ENCODE peak calls at places on chromosomes 13 and 19, in nine cellular contexts. One of them, this sample, is unnamed.

GRCh38 chr19:18932216-18932841 is 8.7 kb downstream of the HOMER3 start:
- DNase-seq in body of pancreas: peak; percentile 71
- DNase-seq in ovary: peak; percentile 86
- DNase-seq in sigmoid colon: peak; percentile 87
- DNase-seq in suprapubic skin: peak; percentile 91
- DNase-seq in esophagus squamous epithelium: no peak
- DNase-seq in heart left ventricle: peak; percentile 75
- DNase-seq in tibial nerve: peak; percentile 73
- DNase-seq in uterus: peak; percentile 75
- DNase-seq in this sample: peak; percentile 61

GRCh38 chr13:102569488-102569887 is 27.3 kb upstream of the TPP2 start:
- DNase-seq in suprapubic skin: no peak
- DNase-seq in ovary: no peak
- DNase-seq in heart left ventricle: no peak
- DNase-seq in tibial nerve: no peak
- DNase-seq in esophagus squamous epithelium: no peak
- DNase-seq in body of pancreas: no peak
- DNase-seq in uterus: no peak
- DNase-seq in sigmoid colon: no peak
- DNase-seq in this sample: no peak

GRCh38 chr13:49399801-49400472 is 43.9 kb downstream of the CAB39L start:
- DNase-seq in tibial nerve: no peak
- DNase-seq in body of pancreas: peak; percentile 4
- DNase-seq in ovary: no peak
- DNase-seq in esophagus squamous epithelium: no peak
- DNase-seq in sigmoid colon: no peak
- DNase-seq in uterus: no peak
- DNase-seq in heart left ventricle: no peak
- DNase-seq in suprapubic skin: no peak
- DNase-seq in this sample: no peak

GRCh38 chr19:49930483-49931011 is 1.2 kb upstream of the NUP62 start:
- DNase-seq in heart left ventricle: peak; percentile 62
- DNase-seq in uterus: peak; percentile 57
- DNase-seq in tibial nerve: peak; percentile 21
- DNase-seq in body of pancreas: no peak
- DNase-seq in ovary: peak; percentile 78
- DNase-seq in suprapubic skin: no peak
- DNase-seq in esophagus squamous epithelium: no peak
- DNase-seq in sigmoid colon: no peak
- DNase-seq in this sample: no peak

GRCh38 chr19:46021531-46022041 is 1.3 kb downstream of the PGLYRP1 start:
- DNase-seq in ovary: no peak
- DNase-seq in heart left ventricle: no peak
- DNase-seq in body of pancreas: no peak
- DNase-seq in tibial nerve: no peak
- DNase-seq in sigmoid colon: peak; percentile 42
- DNase-seq in esophagus squamous epithelium: no peak
- DNase-seq in uterus: no peak
- DNase-seq in suprapubic skin: peak; percentile 77
- DNase-seq in this sample: no peak

GRCh38 chr19:18763674-18764590 is 27.2 kb downstream of the COMP start:
- DNase-seq in esophagus squamous epithelium: no peak
- DNase-seq in body of pancreas: no peak
- DNase-seq in tibial nerve: no peak
- DNase-seq in heart left ventricle: no peak
- DNase-seq in ovary: no peak
- DNase-seq in uterus: no peak
- DNase-seq in suprapubic skin: no peak
- DNase-seq in sigmoid colon: no peak
- DNase-seq in this sample: peak; percentile 91

GRCh38 chr19:4326837-4327251 is 11.8 kb downstream of the STAP2 start:
- DNase-seq in sigmoid colon: no peak
- DNase-seq in tibial nerve: no peak
- DNase-seq in body of pancreas: no peak
- DNase-seq in suprapubic skin: no peak
- DNase-seq in heart left ventricle: no peak
- DNase-seq in ovary: peak; percentile 67
- DNase-seq in uterus: no peak
- DNase-seq in esophagus squamous epithelium: no peak
- DNase-seq in this sample: no peak

GRCh38 chr13:73602295-73602694 is 531.9 kb downstream of the KLF12 start:
- DNase-seq in uterus: no peak
- DNase-seq in tibial nerve: no peak
- DNase-seq in body of pancreas: no peak
- DNase-seq in suprapubic skin: no peak
- DNase-seq in esophagus squamous epithelium: no peak
- DNase-seq in ovary: no peak
- DNase-seq in sigmoid colon: no peak
- DNase-seq in heart left ventricle: no peak
- DNase-seq in this sample: no peak

GRCh38 chr13:91359071-91359470 is 11.6 kb downstream of the MIR17HG start:
- DNase-seq in suprapubic skin: no peak
- DNase-seq in tibial nerve: no peak
- DNase-seq in sigmoid colon: no peak
- DNase-seq in heart left ventricle: no peak
- DNase-seq in body of pancreas: no peak
- DNase-seq in uterus: no peak
- DNase-seq in esophagus squamous epithelium: no peak
- DNase-seq in ovary: no peak
- DNase-seq in this sample: no peak

GRCh38 chr13:91356919-91357612 is 9.6 kb downstream of the MIR17HG start:
- DNase-seq in sigmoid colon: no peak
- DNase-seq in tibial nerve: no peak
- DNase-seq in heart left ventricle: no peak
- DNase-seq in ovary: no peak
- DNase-seq in suprapubic skin: no peak
- DNase-seq in uterus: no peak
- DNase-seq in esophagus squamous epithelium: no peak
- DNase-seq in body of pancreas: no peak
- DNase-seq in this sample: no peak

GRCh38 chr13:91359566-91359965 is 12.1 kb downstream of the MIR17HG start:
- DNase-seq in tibial nerve: no peak
- DNase-seq in ovary: no peak
- DNase-seq in heart left ventricle: no peak
- DNase-seq in body of pancreas: no peak
- DNase-seq in esophagus squamous epithelium: no peak
- DNase-seq in sigmoid colon: no peak
- DNase-seq in suprapubic skin: no peak
- DNase-seq in uterus: no peak
- DNase-seq in this sample: no peak

GRCh38 chr13:91357613-91358383 is 10.3 kb downstream of the MIR17HG start:
- DNase-seq in uterus: no peak
- DNase-seq in suprapubic skin: no peak
- DNase-seq in heart left ventricle: no peak
- DNase-seq in esophagus squamous epithelium: no peak
- DNase-seq in ovary: no peak
- DNase-seq in tibial nerve: no peak
- DNase-seq in body of pancreas: no peak
- DNase-seq in sigmoid colon: no peak
- DNase-seq in this sample: no peak

GRCh38 chr13:91358384-91358776 is 10.9 kb downstream of the MIR17HG start:
- DNase-seq in suprapubic skin: no peak
- DNase-seq in uterus: no peak
- DNase-seq in sigmoid colon: no peak
- DNase-seq in ovary: no peak
- DNase-seq in tibial nerve: no peak
- DNase-seq in heart left ventricle: no peak
- DNase-seq in body of pancreas: no peak
- DNase-seq in esophagus squamous epithelium: no peak
- DNase-seq in this sample: no peak
- TF ChIP-seq POLR2A in suprapubic skin: no peak
- TF ChIP-seq POLR2A in uterus: no peak
- TF ChIP-seq POLR2A in sigmoid colon: no peak
- TF ChIP-seq POLR2A in ovary: no peak
- TF ChIP-seq POLR2A in tibial nerve: no peak
- TF ChIP-seq POLR2A in heart left ventricle: no peak
- TF ChIP-seq POLR2A in body of pancreas: no peak
- TF ChIP-seq POLR2A in esophagus squamous epithelium: no peak
- TF ChIP-seq POLR2A in this sample: no peak

DNA sequence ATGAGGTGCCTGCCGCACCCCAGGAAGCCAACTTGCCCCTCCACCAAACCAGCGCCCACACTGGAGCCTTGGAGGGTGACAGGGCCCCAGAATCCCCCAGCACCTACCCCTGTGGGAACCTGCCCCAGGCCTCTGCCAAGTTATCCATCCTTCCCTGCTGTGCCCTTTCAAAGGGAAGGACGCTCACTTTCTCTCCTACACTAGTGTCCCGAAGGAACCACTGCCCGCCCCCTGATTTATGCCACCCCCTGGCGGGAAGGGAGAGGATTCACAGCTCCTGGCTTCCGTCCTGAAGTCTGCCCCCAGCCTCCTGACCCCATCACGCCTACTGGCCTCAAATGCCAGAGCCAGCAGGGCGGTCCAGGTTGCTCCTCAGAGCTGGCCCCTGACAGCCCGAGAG is 1.4 kb downstream of the EVI5L start:
- DNase-seq in body of pancreas: no peak
- DNase-seq in tibial nerve: no peak
- DNase-seq in esophagus squamous epithelium: no peak
- DNase-seq in sigmoid colon: no peak
- DNase-seq in suprapubic skin: no peak
- DNase-seq in ovary: peak; percentile 47
- DNase-seq in uterus: no peak
- DNase-seq in heart left ventricle: no peak
- DNase-seq in this sample: no peak
- TF ChIP-seq CTCF in body of pancreas: no peak
- TF ChIP-seq CTCF in tibial nerve: no peak
- TF ChIP-seq CTCF in esophagus squamous epithelium: no peak
- TF ChIP-seq CTCF in sigmoid colon: no peak
- TF ChIP-seq CTCF in suprapubic skin: peak; percentile 11
- TF ChIP-seq CTCF in ovary: no peak
- TF ChIP-seq CTCF in uterus: no peak
- TF ChIP-seq CTCF in heart left ventricle: no peak
- TF ChIP-seq CTCF in this sample: no peak

GRCh38 chr19:37370880-37371661 is at the start of gene ZNF527:
- DNase-seq in ovary: peak; percentile 97
- DNase-seq in uterus: peak; percentile 95
- DNase-seq in esophagus squamous epithelium: peak; percentile 89
- DNase-seq in heart left ventricle: peak; percentile 98
- DNase-seq in sigmoid colon: peak; percentile 98
- DNase-seq in body of pancreas: peak; percentile 97
- DNase-seq in suprapubic skin: peak; percentile 97
- DNase-seq in tibial nerve: peak; percentile 93
- DNase-seq in this sample: peak; percentile 99
- TF ChIP-seq POLR2A in ovary: peak; percentile 56
- TF ChIP-seq POLR2A in uterus: peak; percentile 84
- TF ChIP-seq POLR2A in esophagus squamous epithelium: peak; percentile 75
- TF ChIP-seq POLR2A in heart left ventricle: peak; percentile 40
- TF ChIP-seq POLR2A in sigmoid colon: no peak
- TF ChIP-seq POLR2A in body of pancreas: peak; percentile 79
- TF ChIP-seq POLR2A in suprapubic skin: no peak
- TF ChIP-seq POLR2A in tibial nerve: peak; percentile 73
- TF ChIP-seq POLR2A in this sample: no peak

GRCh38 chr19:35663981-35664380 is 2.3 kb upstream of the UPK1A start:
- DNase-seq in heart left ventricle: no peak
- DNase-seq in suprapubic skin: no peak
- DNase-seq in uterus: no peak
- DNase-seq in ovary: no peak
- DNase-seq in esophagus squamous epithelium: no peak
- DNase-seq in tibial nerve: no peak
- DNase-seq in body of pancreas: no peak
- DNase-seq in sigmoid colon: no peak
- DNase-seq in this sample: no peak

GRCh38 chr19:35661995-35662340 is 4.3 kb upstream of the UPK1A start:
- DNase-seq in esophagus squamous epithelium: no peak
- DNase-seq in tibial nerve: no peak
- DNase-seq in heart left ventricle: no peak
- DNase-seq in sigmoid colon: no peak
- DNase-seq in body of pancreas: no peak
- DNase-seq in uterus: no peak
- DNase-seq in suprapubic skin: no peak
- DNase-seq in ovary: no peak
- DNase-seq in this sample: no peak

GRCh38 chr19:35655600-35655999 is 7.5 kb downstream of the COX6B1 start:
- DNase-seq in suprapubic skin: no peak
- DNase-seq in esophagus squamous epithelium: no peak
- DNase-seq in ovary: no peak
- DNase-seq in body of pancreas: no peak
- DNase-seq in sigmoid colon: no peak
- DNase-seq in uterus: no peak
- DNase-seq in tibial nerve: no peak
- DNase-seq in heart left ventricle: no peak
- DNase-seq in this sample: no peak

GRCh38 chr19:35656700-35657099 is 8.6 kb downstream of the COX6B1 start:
- DNase-seq in esophagus squamous epithelium: no peak
- DNase-seq in suprapubic skin: no peak
- DNase-seq in uterus: no peak
- DNase-seq in sigmoid colon: peak; percentile 14
- DNase-seq in body of pancreas: no peak
- DNase-seq in tibial nerve: no peak
- DNase-seq in ovary: no peak
- DNase-seq in heart left ventricle: no peak
- DNase-seq in this sample: no peak

GRCh38 chr19:35657904-35658700 is 8.2 kb upstream of the UPK1A start:
- DNase-seq in suprapubic skin: no peak
- DNase-seq in tibial nerve: no peak
- DNase-seq in uterus: no peak
- DNase-seq in body of pancreas: no peak
- DNase-seq in heart left ventricle: no peak
- DNase-seq in ovary: no peak
- DNase-seq in sigmoid colon: no peak
- DNase-seq in esophagus squamous epithelium: no peak
- DNase-seq in this sample: no peak
- TF ChIP-seq CTCF in suprapubic skin: no peak
- TF ChIP-seq CTCF in tibial nerve: no peak
- TF ChIP-seq CTCF in uterus: no peak
- TF ChIP-seq CTCF in body of pancreas: no peak
- TF ChIP-seq CTCF in heart left ventricle: no peak
- TF ChIP-seq CTCF in ovary: no peak
- TF ChIP-seq CTCF in sigmoid colon: no peak
- TF ChIP-seq CTCF in esophagus squamous epithelium: no peak
- TF ChIP-seq CTCF in this sample: no peak

DNA sequence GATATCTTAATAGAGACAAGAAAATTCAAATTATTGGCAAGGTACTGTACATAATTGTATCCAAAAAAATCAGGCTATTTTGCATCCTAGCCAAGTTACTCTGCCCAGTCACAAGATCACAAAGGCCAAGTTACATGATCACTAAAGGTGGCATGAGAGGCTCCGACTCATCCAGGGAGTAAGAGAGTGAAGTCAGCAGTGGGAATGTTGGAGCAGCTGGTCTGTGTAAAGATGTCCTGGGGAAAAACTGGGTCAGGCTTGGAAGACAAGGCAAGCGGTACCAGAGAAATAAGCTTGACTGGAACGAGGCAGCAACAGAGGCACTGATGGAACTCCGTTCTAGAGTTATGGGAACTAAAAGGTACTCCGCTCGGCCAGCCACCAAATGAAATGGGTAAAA is 50.2 kb upstream of the PSG2 start:
- DNase-seq in uterus: no peak
- DNase-seq in esophagus squamous epithelium: no peak
- DNase-seq in tibial nerve: no peak
- DNase-seq in sigmoid colon: no peak
- DNase-seq in heart left ventricle: no peak
- DNase-seq in suprapubic skin: no peak
- DNase-seq in ovary: no peak
- DNase-seq in body of pancreas: no peak
- DNase-seq in this sample: no peak
- TF ChIP-seq POLR2A in uterus: no peak
- TF ChIP-seq POLR2A in esophagus squamous epithelium: no peak
- TF ChIP-seq POLR2A in tibial nerve: no peak
- TF ChIP-seq POLR2A in sigmoid colon: no peak
- TF ChIP-seq POLR2A in heart left ventricle: no peak
- TF ChIP-seq POLR2A in suprapubic skin: no peak
- TF ChIP-seq POLR2A in ovary: no peak
- TF ChIP-seq POLR2A in body of pancreas: no peak
- TF ChIP-seq POLR2A in this sample: no peak